ENCODE peak calls at places on chromosomes 6 and 20, in five cellular contexts. One of them, this sample, is unnamed.

GRCh38 chr20:3121955-3122610 is 37.6 kb upstream of the AVP start:
- DNase-seq in heart right ventricle: no peak
- DNase-seq in left ventricle myocardium inferior: no peak
- DNase-seq in CD8-positive, alpha-beta memory T cell: no peak
- DNase-seq in endodermal cell: no peak
- DNase-seq in this sample: no peak

GRCh38 chr20:63289311-63290135 is 3.5 kb upstream of the COL20A1 start:
- DNase-seq in heart right ventricle: peak; percentile 12
- DNase-seq in left ventricle myocardium inferior: no peak
- DNase-seq in CD8-positive, alpha-beta memory T cell: no peak
- DNase-seq in endodermal cell: no peak
- DNase-seq in this sample: no peak

GRCh38 chr20:63688234-63689045 is 8.0 kb upstream of the TNFRSF6B start:
- DNase-seq in heart right ventricle: no peak
- DNase-seq in left ventricle myocardium inferior: no peak
- DNase-seq in CD8-positive, alpha-beta memory T cell: no peak
- DNase-seq in endodermal cell: no peak
- DNase-seq in this sample: no peak

GRCh38 chr6:106451419-106451818 is 90.9 kb downstream of the CRYBG1 start:
- DNase-seq in heart right ventricle: no peak
- DNase-seq in left ventricle myocardium inferior: no peak
- DNase-seq in CD8-positive, alpha-beta memory T cell: no peak
- DNase-seq in endodermal cell: no peak
- DNase-seq in this sample: no peak

GRCh38 chr6:137978252-137978896 is 111.3 kb downstream of the TNFAIP3 start:
- DNase-seq in heart right ventricle: no peak
- DNase-seq in left ventricle myocardium inferior: no peak
- DNase-seq in CD8-positive, alpha-beta memory T cell: no peak
- DNase-seq in endodermal cell: no peak
- DNase-seq in this sample: no peak

GRCh38 chr20:40592891-40593290 is 96.1 kb downstream of the MAFB start:
- DNase-seq in heart right ventricle: no peak
- DNase-seq in left ventricle myocardium inferior: no peak
- DNase-seq in CD8-positive, alpha-beta memory T cell: no peak
- DNase-seq in endodermal cell: no peak
- DNase-seq in this sample: no peak

GRCh38 chr6:26607434-26608230 is 10.9 kb downstream of the ABT1 start:
- DNase-seq in heart right ventricle: no peak
- DNase-seq in left ventricle myocardium inferior: no peak
- DNase-seq in CD8-positive, alpha-beta memory T cell: peak; percentile 18
- DNase-seq in endodermal cell: peak; percentile 82
- DNase-seq in this sample: peak; percentile 40

GRCh38 chr6:134814076-134814709 is 135.7 kb downstream of the ALDH8A1 start:
- DNase-seq in heart right ventricle: no peak
- DNase-seq in left ventricle myocardium inferior: no peak
- DNase-seq in CD8-positive, alpha-beta memory T cell: no peak
- DNase-seq in endodermal cell: no peak
- DNase-seq in this sample: no peak

GRCh38 chr20:31670371-31671228 is 32.9 kb downstream of the COX4I2 start:
- DNase-seq in heart right ventricle: peak; percentile 72
- DNase-seq in left ventricle myocardium inferior: peak; percentile 78
- DNase-seq in CD8-positive, alpha-beta memory T cell: no peak
- DNase-seq in endodermal cell: no peak
- DNase-seq in this sample: no peak

GRCh38 chr6:96007663-96008062 is 8.1 kb upstream of the FUT9 start:
- DNase-seq in heart right ventricle: no peak
- DNase-seq in left ventricle myocardium inferior: no peak
- DNase-seq in CD8-positive, alpha-beta memory T cell: no peak
- DNase-seq in endodermal cell: no peak
- DNase-seq in this sample: no peak

GRCh38 chr6:83429857-83430605 is 820 bp downstream of the ME1 start:
- DNase-seq in heart right ventricle: no peak
- DNase-seq in left ventricle myocardium inferior: no peak
- DNase-seq in CD8-positive, alpha-beta memory T cell: no peak
- DNase-seq in endodermal cell: peak; percentile 66
- DNase-seq in this sample: no peak

GRCh38 chr6:137717074-137718073 is 149.7 kb upstream of the TNFAIP3 start:
- DNase-seq in heart right ventricle: no peak
- DNase-seq in left ventricle myocardium inferior: no peak
- DNase-seq in CD8-positive, alpha-beta memory T cell: peak; percentile 62
- DNase-seq in endodermal cell: no peak
- DNase-seq in this sample: peak; percentile 81

GRCh38 chr6:13005994-13006393 is 289.4 kb downstream of the PHACTR1 start:
- DNase-seq in heart right ventricle: no peak
- DNase-seq in left ventricle myocardium inferior: peak; percentile 21
- DNase-seq in CD8-positive, alpha-beta memory T cell: no peak
- DNase-seq in endodermal cell: no peak
- DNase-seq in this sample: no peak
- H3K36me3 ChIP-seq in heart right ventricle: no peaks in the 10 kb centered on the region
- H3K36me3 ChIP-seq in left ventricle myocardium inferior: no peaks in the 10 kb centered on the region
- H3K36me3 ChIP-seq in CD8-positive, alpha-beta memory T cell: no peaks in the 10 kb centered on the region
- H3K36me3 ChIP-seq in endodermal cell: no peaks in the 10 kb centered on the region
- H3K36me3 ChIP-seq in this sample: no peaks in the 10 kb centered on the region

DNA sequence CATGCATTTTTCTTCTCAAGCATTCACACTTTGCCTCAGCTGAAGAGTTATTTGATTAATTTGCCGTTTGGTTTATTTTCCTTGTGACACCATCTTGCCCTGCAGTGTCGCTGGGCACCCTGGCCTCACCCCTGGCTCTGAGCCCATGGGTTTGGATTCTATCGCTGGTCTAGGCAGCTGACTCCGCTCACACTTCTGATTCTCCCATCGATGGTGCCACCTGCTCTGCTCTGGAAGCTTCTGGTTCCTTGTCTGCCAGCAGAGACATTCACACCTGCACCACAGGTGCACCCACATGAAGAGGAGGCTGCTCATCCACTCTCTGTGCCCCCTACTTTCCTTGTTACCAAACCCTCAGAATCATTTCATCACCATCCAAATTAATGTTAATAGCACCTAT is 291.6 kb upstream of the CDH4 start:
- DNase-seq in heart right ventricle: no peak
- DNase-seq in left ventricle myocardium inferior: no peak
- DNase-seq in CD8-positive, alpha-beta memory T cell: no peak
- DNase-seq in endodermal cell: peak; percentile 4
- DNase-seq in this sample: no peak
- H3K27ac ChIP-seq in heart right ventricle: no peak overlapping the region
- H3K27ac ChIP-seq in left ventricle myocardium inferior: no peak overlapping the region
- H3K27ac ChIP-seq in CD8-positive, alpha-beta memory T cell: no peak overlapping the region
- H3K27ac ChIP-seq in endodermal cell: no peak overlapping the region
- H3K27ac ChIP-seq in this sample: no peak overlapping the region

GRCh38 chr20:44792794-44793193 is 17.6 kb downstream of the RIMS4 start:
- DNase-seq in heart right ventricle: no peak
- DNase-seq in left ventricle myocardium inferior: no peak
- DNase-seq in CD8-positive, alpha-beta memory T cell: no peak
- DNase-seq in endodermal cell: no peak
- DNase-seq in this sample: no peak
- H3K4me1 ChIP-seq in heart right ventricle: no peaks in the 10 kb centered on the region
- H3K4me1 ChIP-seq in left ventricle myocardium inferior: no peaks in the 10 kb centered on the region
- H3K4me1 ChIP-seq in CD8-positive, alpha-beta memory T cell: no peaks in the 10 kb centered on the region
- H3K4me1 ChIP-seq in endodermal cell: no peaks in the 10 kb centered on the region
- H3K4me1 ChIP-seq in this sample: no peaks in the 10 kb centered on the region

DNA sequence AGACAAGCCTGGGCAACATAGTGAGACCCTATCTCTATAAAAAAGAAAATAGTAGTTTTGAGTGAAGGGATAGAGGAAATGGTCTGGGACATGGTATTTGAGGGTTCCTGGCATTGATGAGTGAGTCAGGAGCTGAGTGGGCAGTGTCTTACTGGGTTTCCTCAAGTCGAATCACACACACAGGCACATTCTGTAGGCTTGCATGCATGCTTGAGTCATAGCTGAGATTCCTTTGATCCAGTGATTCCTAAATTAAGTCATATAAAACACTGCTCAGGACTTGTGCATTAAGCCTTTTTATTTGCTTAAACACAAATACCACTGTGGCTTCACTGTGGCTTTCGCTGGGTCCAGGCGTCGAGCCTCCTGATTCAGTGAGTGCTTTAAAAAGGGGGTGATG is 71.8 kb upstream of the TMEM181 start:
- DNase-seq in heart right ventricle: no peak
- DNase-seq in left ventricle myocardium inferior: no peak
- DNase-seq in CD8-positive, alpha-beta memory T cell: no peak
- DNase-seq in endodermal cell: no peak
- DNase-seq in this sample: no peak
- H3K36me3 ChIP-seq in heart right ventricle: no peaks in the 10 kb centered on the region
- H3K36me3 ChIP-seq in left ventricle myocardium inferior: peaks cover 15% of the 10 kb centered on the region
- H3K36me3 ChIP-seq in CD8-positive, alpha-beta memory T cell: peaks cover 5% of the 10 kb centered on the region
- H3K36me3 ChIP-seq in endodermal cell: peaks cover 46% of the 10 kb centered on the region
- H3K36me3 ChIP-seq in this sample: no peaks in the 10 kb centered on the region

DNA sequence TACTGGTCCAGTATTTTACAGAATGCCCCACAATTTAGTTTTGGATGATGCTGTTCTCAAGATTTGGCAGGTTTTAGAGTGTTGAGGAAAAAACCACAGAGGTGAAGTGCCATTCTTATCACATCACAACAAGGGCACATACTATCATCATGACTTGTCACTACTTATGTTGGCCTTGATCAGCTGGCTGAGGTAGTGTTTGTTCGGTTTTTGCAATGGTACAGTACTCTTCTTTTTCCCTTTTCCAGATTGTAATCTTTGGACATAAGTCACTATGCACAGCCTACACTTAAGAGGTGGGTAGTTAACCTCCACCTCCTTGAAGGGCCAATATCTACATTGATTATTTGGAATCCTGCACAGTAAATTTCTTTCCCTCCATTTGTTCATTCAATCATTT is 8.8 kb downstream of the TENT5A start:
- DNase-seq in heart right ventricle: no peak
- DNase-seq in left ventricle myocardium inferior: no peak
- DNase-seq in CD8-positive, alpha-beta memory T cell: no peak
- DNase-seq in endodermal cell: no peak
- DNase-seq in this sample: no peak
- H3K27ac ChIP-seq in heart right ventricle: no peak overlapping the region
- H3K27ac ChIP-seq in left ventricle myocardium inferior: peak overlapping the region; percentile 28
- H3K27ac ChIP-seq in CD8-positive, alpha-beta memory T cell: no peak overlapping the region
- H3K27ac ChIP-seq in endodermal cell: no peak overlapping the region
- H3K27ac ChIP-seq in this sample: no peak overlapping the region